ENCODE peak calls at places on chromosomes 6 and 20, in eight cellular contexts. R is stomach, O is colonic mucosa, I is psoas muscle, Y is left lung, P is ascending aorta, Z is body of pancreas, K is breast epithelium. X is an unnamed sample. For H3K36me3, the result is how much of the 10 kb centered on the place peaks cover.

GRCh38 chr6:15500901-15501805 is 161.7 kb downstream of the DTNBP1 start:
- DNase-seq in R (no peak), Z (no peak), K (no peak), Y (peak), P (no peak), I (no peak), O (no peak), X (no peak)

GRCh38 chr6:15970517-15970916 is 158.4 kb upstream of the MYLIP start:
- DNase-seq in R (no peak), P (no peak), Z (no peak), Y (no peak), K (no peak), O (no peak), I (no peak), X (no peak)

GRCh38 chr6:119713903-119714302 is 364.3 kb upstream of the MAN1A1 start:
- DNase-seq in I (no peak), Y (no peak), K (no peak), O (no peak), R (no peak), Z (no peak), P (no peak), X (no peak)

GRCh38 chr20:57849126-57849867 is 139.5 kb upstream of the PMEPA1 start:
- DNase-seq in O (no peak), Y (no peak), P (no peak), R (no peak), Z (no peak), K (peak), I (no peak), X (no peak)

GRCh38 chr6:111686249-111686997 is 80.7 kb upstream of the TRAF3IP2 start:
- DNase-seq in P (no peak), Z (no peak), R (no peak), I (no peak), K (no peak), O (no peak), Y (no peak), X (no peak)

GRCh38 chr6:130293800-130294199 is 71.0 kb upstream of the SAMD3 start:
- DNase-seq in R (no peak), O (peak), Z (no peak), Y (no peak), I (no peak), K (no peak), P (no peak), X (no peak)

GRCh38 chr6:155444120-155444917 is 11.3 kb downstream of the NOX3 start:
- DNase-seq in I (no peak), Z (no peak), P (no peak), Y (no peak), K (no peak), R (no peak), O (no peak), X (no peak)

GRCh38 chr6:7819641-7820040 is 90.9 kb downstream of the TXNDC5 start:
- DNase-seq in P (no peak), O (no peak), I (no peak), Y (no peak), Z (no peak), R (no peak), K (no peak), X (no peak)

GRCh38 chr6:166615059-166615770 is 11.8 kb downstream of the RPS6KA2 start:
- DNase-seq in Y (no peak), I (peak), P (peak), R (no peak), Z (no peak), K (no peak), O (no peak), X (no peak)

GRCh38 chr6:170405311-170405975 is 98.9 kb downstream of the FAM120B start:
- DNase-seq in Y (no peak), I (no peak), P (no peak), O (no peak), Z (no peak), R (no peak), K (no peak), X (no peak)

GRCh38 chr6:90087103-90087833 is 193.0 kb downstream of the GJA10 start:
- DNase-seq in P (no peak), R (no peak), Y (no peak), O (no peak), I (no peak), K (no peak), Z (no peak), X (no peak)

DNA sequence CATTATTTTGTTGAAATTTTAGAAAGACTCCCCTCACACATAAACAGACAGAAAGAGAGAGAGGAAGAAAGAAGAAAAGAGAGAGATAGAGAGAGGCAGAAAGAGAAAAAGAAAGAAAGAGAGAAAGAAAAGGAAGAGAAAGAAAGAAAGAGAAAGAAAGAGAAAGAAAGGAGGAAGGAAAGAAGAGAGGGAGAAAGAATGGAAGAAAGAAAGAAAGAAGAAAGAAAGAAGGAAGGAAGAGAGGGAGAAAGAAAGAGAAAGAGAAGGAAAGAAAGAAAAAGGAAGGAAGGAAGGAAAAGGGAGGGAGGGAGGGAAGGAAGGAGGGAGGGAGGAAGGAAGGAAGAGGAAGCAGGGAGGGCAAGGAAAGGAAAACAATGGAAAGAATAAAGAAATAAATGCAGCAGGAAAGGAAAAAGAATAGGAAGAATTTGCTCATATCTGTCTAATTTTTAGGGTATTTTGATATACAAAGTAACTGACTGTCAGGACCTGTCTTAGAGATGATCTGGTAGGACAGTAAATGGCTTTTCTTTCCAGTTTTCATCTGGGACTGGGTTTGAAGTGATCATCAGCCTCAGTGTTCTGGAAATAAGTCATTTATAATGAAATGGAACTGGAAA is 325.6 kb downstream of the LAMA2 start:
- DNase-seq in Z (no peak), O (no peak), I (no peak), P (no peak), K (no peak), R (no peak), Y (no peak), X (no peak)
- TF ChIP-seq CTCF in Z (no peak), O (no peak), I (no peak), P (no peak), K (no peak), R (no peak), Y (no peak), X (no peak)

GRCh38 chr6:113821445-113821844 is 35.7 kb upstream of the MARCKS start:
- DNase-seq in P (no peak), K (no peak), I (no peak), Y (no peak), Z (no peak), R (no peak), O (no peak), X (no peak)

GRCh38 chr6:113820751-113821150 is 36.4 kb upstream of the MARCKS start:
- DNase-seq in I (no peak), R (no peak), O (no peak), Y (no peak), K (no peak), P (no peak), Z (no peak), X (no peak)

GRCh38 chr6:113818528-113818927 is 38.6 kb upstream of the MARCKS start:
- DNase-seq in Y (no peak), I (no peak), K (no peak), O (no peak), P (no peak), Z (no peak), R (no peak), X (no peak)

GRCh38 chr6:113823916-113824315 is 33.2 kb upstream of the MARCKS start:
- DNase-seq in P (no peak), K (no peak), Y (no peak), Z (no peak), R (no peak), I (no peak), O (no peak), X (no peak)

DNA sequence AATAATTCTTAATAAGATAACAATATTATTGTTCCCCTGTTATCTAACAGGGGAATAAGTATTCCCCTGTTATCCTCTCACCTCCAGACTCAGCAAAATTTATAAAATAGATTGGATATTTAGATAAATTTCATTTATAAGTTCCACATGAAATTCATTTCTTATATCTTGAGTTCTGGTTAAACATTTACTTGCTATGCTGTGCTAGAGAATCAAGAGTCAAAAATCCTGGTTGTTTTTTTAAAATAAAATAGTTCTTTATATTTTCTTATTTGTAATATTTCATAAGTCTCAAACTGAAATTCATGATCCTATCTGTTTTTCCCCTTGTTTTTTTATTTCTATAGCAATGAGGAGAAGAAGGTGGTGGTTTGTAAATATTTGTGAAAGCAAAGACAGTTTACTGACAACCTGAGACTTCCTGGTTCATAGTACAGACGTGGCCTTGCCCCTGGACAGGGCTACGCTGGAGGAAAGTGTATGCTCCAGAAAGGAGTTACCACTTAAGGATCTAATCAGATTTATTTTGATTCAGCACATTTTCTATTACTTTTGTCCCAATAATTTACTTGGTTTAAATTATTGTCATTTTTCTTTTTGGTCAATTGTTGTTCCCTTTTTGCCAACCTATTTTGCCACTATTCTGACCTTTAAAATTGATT is 37.8 kb upstream of the MARCKS start:
- DNase-seq in P (no peak), Y (no peak), Z (peak), O (peak), I (no peak), R (no peak), K (no peak), X (no peak)
- H3K27ac ChIP-seq in P (no peak), Y (no peak), Z (no peak), O (peak), I (no peak), R (no peak), K (peak), X (no peak)

GRCh38 chr6:138909511-138909910 is 78.5 kb downstream of the REPS1 start:
- DNase-seq in Z (no peak), P (no peak), R (no peak), O (no peak), Y (no peak), K (no peak), I (no peak), X (no peak)

GRCh38 chr6:138912308-138912707 is 75.7 kb downstream of the REPS1 start:
- DNase-seq in K (no peak), P (no peak), R (no peak), Z (no peak), I (no peak), Y (no peak), O (no peak), X (no peak)

GRCh38 chr6:138909975-138910374 is 78.1 kb downstream of the REPS1 start:
- DNase-seq in R (no peak), P (no peak), Y (no peak), K (no peak), O (no peak), I (no peak), Z (no peak), X (no peak)

DNA sequence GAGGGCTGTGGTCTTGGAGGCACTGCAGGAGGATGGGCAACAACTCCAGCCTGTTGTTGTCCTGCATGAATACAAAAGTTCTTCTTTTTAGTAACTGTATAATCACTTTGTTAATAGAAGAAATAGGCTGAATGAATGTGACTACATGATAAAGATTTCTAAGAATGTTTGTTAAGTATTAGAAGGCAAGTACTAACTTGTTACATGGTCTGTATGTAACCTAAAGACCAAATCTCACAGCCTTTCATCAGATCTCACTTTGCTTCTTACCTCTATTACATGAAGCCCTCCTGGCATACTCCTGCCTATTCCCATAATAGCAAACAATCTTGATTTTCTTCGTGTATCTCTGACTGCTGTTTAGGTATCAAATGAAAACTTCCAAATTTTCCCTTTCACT is 73.4 kb downstream of the REPS1 start:
- DNase-seq in O (no peak), K (no peak), R (no peak), Y (no peak), I (no peak), Z (no peak), P (no peak), X (no peak)
- H3K36me3 ChIP-seq in O (under half), K (under half), R (half or more), Y (under half), I (under half), Z (under half), P (half or more), X (under half)

GRCh38 chr20:50308166-50308512 is 117.5 kb downstream of the CEBPB start:
- DNase-seq in K (no peak), O (no peak), I (no peak), R (no peak), Z (no peak), Y (no peak), P (no peak), X (no peak)

GRCh38 chr20:50309280-50309763 is 118.7 kb downstream of the CEBPB start:
- DNase-seq in Z (no peak), R (no peak), O (no peak), K (no peak), Y (no peak), I (no peak), P (no peak), X (no peak)

GRCh38 chr20:50309764-50310672 is 119.4 kb downstream of the CEBPB start:
- DNase-seq in R (no peak), K (no peak), P (no peak), Z (no peak), O (no peak), I (no peak), Y (no peak), X (no peak)

GRCh38 chr20:50306478-50307423 is 116.1 kb downstream of the CEBPB start:
- DNase-seq in K (no peak), P (no peak), R (no peak), Y (no peak), I (no peak), O (peak), Z (no peak), X (no peak)

GRCh38 chr20:50308513-50309279 is 118.1 kb downstream of the CEBPB start:
- DNase-seq in R (peak), Y (peak), I (peak), P (peak), O (peak), K (peak), Z (peak), X (peak)
- TF ChIP-seq CTCF in R (peak), Y (peak), I (no peak), P (no peak), O (no peak), K (no peak), Z (no peak), X (no peak)

GRCh38 chr20:32338665-32339064 is 19.5 kb upstream of the ASXL1 start:
- DNase-seq in O (no peak), P (no peak), K (no peak), Z (no peak), Y (peak), I (no peak), R (no peak), X (no peak)

GRCh38 chr20:32336918-32337347 is 21.2 kb upstream of the ASXL1 start:
- DNase-seq in I (no peak), O (no peak), P (no peak), K (no peak), Z (no peak), Y (no peak), R (no peak), X (no peak)

GRCh38 chr20:32333988-32334885 is 23.9 kb upstream of the ASXL1 start:
- DNase-seq in I (no peak), P (no peak), R (peak), Z (peak), Y (peak), K (peak), O (peak), X (no peak)

GRCh38 chr20:32339116-32339515 is 19.0 kb upstream of the ASXL1 start:
- DNase-seq in P (no peak), Z (no peak), I (no peak), Y (no peak), K (no peak), R (peak), O (no peak), X (no peak)

DNA sequence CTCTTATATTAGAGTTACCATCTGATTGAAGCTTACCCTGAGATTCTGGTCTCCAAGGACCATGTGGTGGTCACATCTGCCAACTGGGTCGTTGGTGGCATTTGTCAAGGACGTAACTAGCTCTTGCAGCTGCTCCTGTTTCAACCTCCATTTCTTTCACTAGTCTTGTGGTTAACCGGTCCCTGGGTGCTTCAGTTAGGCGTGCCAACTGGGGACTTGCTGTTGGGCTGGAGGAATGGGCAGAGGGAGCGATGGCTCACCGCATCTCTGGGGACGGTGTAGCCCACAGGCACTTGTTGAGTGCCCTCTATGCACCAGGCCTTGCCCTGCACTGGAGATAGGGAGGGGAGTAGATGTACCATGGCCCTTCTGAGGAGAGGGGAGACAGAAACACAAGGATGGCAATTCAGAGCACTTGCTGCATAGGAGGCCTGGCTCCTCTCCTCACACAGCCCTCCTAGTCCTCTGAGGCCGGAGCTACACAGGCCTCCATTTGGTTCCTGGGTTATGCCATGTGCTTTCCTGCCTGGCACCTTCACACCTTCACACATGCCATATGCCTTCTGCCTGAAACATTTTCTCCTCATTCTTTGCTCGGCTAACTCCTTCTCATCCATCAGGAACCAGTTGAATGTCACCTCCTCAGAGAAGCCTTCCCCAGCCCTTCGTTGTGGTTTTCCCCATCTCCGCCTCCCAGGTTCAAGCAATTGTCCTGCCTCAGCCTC is 20.0 kb upstream of the ASXL1 start:
- DNase-seq in Z (no peak), O (no peak), Y (no peak), P (no peak), I (no peak), K (no peak), R (no peak), X (no peak)
- H3K27ac ChIP-seq in Z (peak), O (no peak), Y (peak), P (no peak), I (no peak), K (no peak), R (peak), X (no peak)

GRCh38 chr6:133352046-133352445 is 110.9 kb downstream of the EYA4 start:
- DNase-seq in O (no peak), I (no peak), Z (no peak), K (no peak), R (no peak), P (no peak), Y (no peak), X (no peak)

GRCh38 chr6:133348846-133349245 is 107.7 kb downstream of the EYA4 start:
- DNase-seq in Y (no peak), R (no peak), I (no peak), Z (no peak), K (no peak), O (no peak), P (no peak), X (no peak)

GRCh38 chr6:133355922-133356321 is 114.8 kb downstream of the EYA4 start:
- DNase-seq in O (no peak), I (no peak), R (no peak), Z (no peak), Y (no peak), K (no peak), P (no peak), X (no peak)

GRCh38 chr6:133353061-133353460 is 111.9 kb downstream of the EYA4 start:
- DNase-seq in O (no peak), P (no peak), R (no peak), I (no peak), K (no peak), Z (no peak), Y (no peak), X (no peak)

GRCh38 chr6:133350928-133351327 is 109.8 kb downstream of the EYA4 start:
- DNase-seq in O (no peak), Y (no peak), Z (no peak), I (no peak), P (no peak), K (no peak), R (no peak), X (no peak)
- H3K36me3 ChIP-seq in O (under half), Y (under half), Z (under half), I (under half), P (under half), K (under half), R (under half), X (under half)

X was measured in esophagus squamous epithelium.